ENCODE peak calls at places on chromosomes 2 and 18, in four cellular contexts. One of them, this sample, is unnamed.

GRCh38 chr2:112814278-112814677 is 22.3 kb downstream of the IL1B start:
- DNase-seq in activated CD4-positive, alpha-beta memory T cell treated with anti-CD3 and anti-CD28 coated beads for 36 hours: no peak
- DNase-seq in fibroblast of pulmonary artery: peak
- DNase-seq in NCI-H2171: no peak
- DNase-seq in this sample: no peak

GRCh38 chr2:197944416-197944815 is 140.0 kb downstream of the PLCL1 start:
- DNase-seq in fibroblast of pulmonary artery: no peak
- DNase-seq in NCI-H2171: no peak
- DNase-seq in activated CD4-positive, alpha-beta memory T cell treated with anti-CD3 and anti-CD28 coated beads for 36 hours: no peak
- DNase-seq in this sample: no peak

GRCh38 chr2:160224060-160224459 is 24.0 kb upstream of the ITGB6 start:
- DNase-seq in activated CD4-positive, alpha-beta memory T cell treated with anti-CD3 and anti-CD28 coated beads for 36 hours: peak
- DNase-seq in fibroblast of pulmonary artery: peak
- DNase-seq in NCI-H2171: no peak
- DNase-seq in this sample: peak

GRCh38 chr2:133504566-133505505 is 63.4 kb downstream of the NCKAP5 start:
- DNase-seq in NCI-H2171: no peak
- DNase-seq in activated CD4-positive, alpha-beta memory T cell treated with anti-CD3 and anti-CD28 coated beads for 36 hours: no peak
- DNase-seq in fibroblast of pulmonary artery: peak
- DNase-seq in this sample: no peak

GRCh38 chr2:37776487-37776886 is 105.0 kb upstream of the CDC42EP3 start:
- DNase-seq in activated CD4-positive, alpha-beta memory T cell treated with anti-CD3 and anti-CD28 coated beads for 36 hours: no peak
- DNase-seq in fibroblast of pulmonary artery: peak
- DNase-seq in NCI-H2171: no peak
- DNase-seq in this sample: no peak

GRCh38 chr2:71494523-71495155 is 41.3 kb downstream of the DYSF start:
- DNase-seq in activated CD4-positive, alpha-beta memory T cell treated with anti-CD3 and anti-CD28 coated beads for 36 hours: no peak
- DNase-seq in fibroblast of pulmonary artery: no peak
- DNase-seq in NCI-H2171: no peak
- DNase-seq in this sample: no peak

GRCh38 chr2:236207472-236207871 is 39.3 kb upstream of the GBX2 start:
- DNase-seq in NCI-H2171: no peak
- DNase-seq in fibroblast of pulmonary artery: no peak
- DNase-seq in activated CD4-positive, alpha-beta memory T cell treated with anti-CD3 and anti-CD28 coated beads for 36 hours: no peak
- DNase-seq in this sample: no peak

GRCh38 chr18:77359561-77360314 is 110.1 kb downstream of the GALR1 start:
- DNase-seq in fibroblast of pulmonary artery: no peak
- DNase-seq in NCI-H2171: no peak
- DNase-seq in activated CD4-positive, alpha-beta memory T cell treated with anti-CD3 and anti-CD28 coated beads for 36 hours: no peak
- DNase-seq in this sample: no peak

GRCh38 chr18:30163573-30163972 is 879.0 kb downstream of the DSC3 start:
- DNase-seq in NCI-H2171: no peak
- DNase-seq in activated CD4-positive, alpha-beta memory T cell treated with anti-CD3 and anti-CD28 coated beads for 36 hours: no peak
- DNase-seq in fibroblast of pulmonary artery: no peak
- DNase-seq in this sample: no peak

GRCh38 chr2:66239655-66240054 is 195.3 kb upstream of the MEIS1 start:
- DNase-seq in NCI-H2171: no peak
- DNase-seq in activated CD4-positive, alpha-beta memory T cell treated with anti-CD3 and anti-CD28 coated beads for 36 hours: no peak
- DNase-seq in fibroblast of pulmonary artery: no peak
- DNase-seq in this sample: no peak

GRCh38 chr2:221570321-221571107 is 1.6 kb downstream of the EPHA4 start:
- DNase-seq in activated CD4-positive, alpha-beta memory T cell treated with anti-CD3 and anti-CD28 coated beads for 36 hours: peak
- DNase-seq in NCI-H2171: peak
- DNase-seq in fibroblast of pulmonary artery: peak
- DNase-seq in this sample: peak

GRCh38 chr2:118046628-118047210 is 32.8 kb upstream of the CCDC93 start:
- DNase-seq in fibroblast of pulmonary artery: peak
- DNase-seq in activated CD4-positive, alpha-beta memory T cell treated with anti-CD3 and anti-CD28 coated beads for 36 hours: no peak
- DNase-seq in NCI-H2171: peak
- DNase-seq in this sample: no peak

GRCh38 chr18:48950536-48951447 is at the start of gene SMAD7:
- DNase-seq in NCI-H2171: peak
- DNase-seq in fibroblast of pulmonary artery: peak
- DNase-seq in activated CD4-positive, alpha-beta memory T cell treated with anti-CD3 and anti-CD28 coated beads for 36 hours: no peak
- DNase-seq in this sample: no peak

GRCh38 chr2:36492216-36492945 is 105.6 kb downstream of the FEZ2 start:
- DNase-seq in activated CD4-positive, alpha-beta memory T cell treated with anti-CD3 and anti-CD28 coated beads for 36 hours: no peak
- DNase-seq in NCI-H2171: no peak
- DNase-seq in fibroblast of pulmonary artery: peak
- DNase-seq in this sample: no peak

GRCh38 chr18:28040720-28041119 is 136.2 kb downstream of the CDH2 start:
- DNase-seq in fibroblast of pulmonary artery: no peak
- DNase-seq in NCI-H2171: no peak
- DNase-seq in activated CD4-positive, alpha-beta memory T cell treated with anti-CD3 and anti-CD28 coated beads for 36 hours: no peak
- DNase-seq in this sample: no peak

GRCh38 chr2:159904127-159904564 is 106.1 kb upstream of the CD302 start:
- DNase-seq in fibroblast of pulmonary artery: no peak
- DNase-seq in NCI-H2171: no peak
- DNase-seq in activated CD4-positive, alpha-beta memory T cell treated with anti-CD3 and anti-CD28 coated beads for 36 hours: peak
- DNase-seq in this sample: peak

GRCh38 chr2:127084611-127085031 is 22.3 kb downstream of the BIN1 start:
- DNase-seq in activated CD4-positive, alpha-beta memory T cell treated with anti-CD3 and anti-CD28 coated beads for 36 hours: peak
- DNase-seq in NCI-H2171: no peak
- DNase-seq in fibroblast of pulmonary artery: no peak
- DNase-seq in this sample: peak

GRCh38 chr2:128547667-128548066 is 229.0 kb upstream of the HS6ST1 start:
- DNase-seq in activated CD4-positive, alpha-beta memory T cell treated with anti-CD3 and anti-CD28 coated beads for 36 hours: no peak
- DNase-seq in NCI-H2171: no peak
- DNase-seq in fibroblast of pulmonary artery: no peak
- DNase-seq in this sample: no peak

GRCh38 chr18:9215221-9215933 is 78.8 kb downstream of the ANKRD12 start:
- DNase-seq in NCI-H2171: no peak
- DNase-seq in activated CD4-positive, alpha-beta memory T cell treated with anti-CD3 and anti-CD28 coated beads for 36 hours: no peak
- DNase-seq in fibroblast of pulmonary artery: peak
- DNase-seq in this sample: no peak

GRCh38 chr2:204468689-204469429 is 76.4 kb upstream of the PARD3B start:
- DNase-seq in activated CD4-positive, alpha-beta memory T cell treated with anti-CD3 and anti-CD28 coated beads for 36 hours: no peak
- DNase-seq in fibroblast of pulmonary artery: peak
- DNase-seq in NCI-H2171: no peak
- DNase-seq in this sample: no peak

GRCh38 chr2:201996006-201996405 is 37.6 kb upstream of the FZD7 start:
- DNase-seq in activated CD4-positive, alpha-beta memory T cell treated with anti-CD3 and anti-CD28 coated beads for 36 hours: no peak
- DNase-seq in fibroblast of pulmonary artery: no peak
- DNase-seq in NCI-H2171: no peak
- DNase-seq in this sample: no peak

GRCh38 chr2:38013158-38013752 is 62.7 kb downstream of the CYP1B1 start:
- DNase-seq in activated CD4-positive, alpha-beta memory T cell treated with anti-CD3 and anti-CD28 coated beads for 36 hours: no peak
- DNase-seq in NCI-H2171: no peak
- DNase-seq in fibroblast of pulmonary artery: peak
- DNase-seq in this sample: no peak

GRCh38 chr2:239745386-239745785 is 279.8 kb downstream of the NDUFA10 start:
- DNase-seq in activated CD4-positive, alpha-beta memory T cell treated with anti-CD3 and anti-CD28 coated beads for 36 hours: no peak
- DNase-seq in fibroblast of pulmonary artery: no peak
- DNase-seq in NCI-H2171: no peak
- DNase-seq in this sample: no peak

GRCh38 chr2:200966770-200967169 is 3.3 kb upstream of the ORC2 start:
- DNase-seq in NCI-H2171: no peak
- DNase-seq in activated CD4-positive, alpha-beta memory T cell treated with anti-CD3 and anti-CD28 coated beads for 36 hours: no peak
- DNase-seq in fibroblast of pulmonary artery: peak
- DNase-seq in this sample: no peak

GRCh38 chr2:128573531-128573930 is 254.9 kb upstream of the HS6ST1 start:
- DNase-seq in fibroblast of pulmonary artery: no peak
- DNase-seq in NCI-H2171: no peak
- DNase-seq in activated CD4-positive, alpha-beta memory T cell treated with anti-CD3 and anti-CD28 coated beads for 36 hours: no peak
- DNase-seq in this sample: no peak

GRCh38 chr2:223860809-223861738 is 23.7 kb upstream of the AP1S3 start:
- DNase-seq in activated CD4-positive, alpha-beta memory T cell treated with anti-CD3 and anti-CD28 coated beads for 36 hours: no peak
- DNase-seq in fibroblast of pulmonary artery: peak
- DNase-seq in NCI-H2171: no peak
- DNase-seq in this sample: no peak

GRCh38 chr2:54454922-54455583 is 1.1 kb upstream of the SPTBN1 start:
- DNase-seq in activated CD4-positive, alpha-beta memory T cell treated with anti-CD3 and anti-CD28 coated beads for 36 hours: no peak
- DNase-seq in fibroblast of pulmonary artery: no peak
- DNase-seq in NCI-H2171: no peak
- DNase-seq in this sample: no peak

This sample was measured in activated naive CD4-positive, alpha-beta T cell treated with anti-CD3 and anti-CD28 coated beads, Interleukin-2, amount 10 ng/mL, durations not matched to agents 7 days and 5 days.